ENCODE peak calls at places on chromosomes 5 and 9, in eight cellular contexts. L is endothelial cell; H is ELR; F is stimulated activated naive CD8-positive, alpha-beta T cell treated with anti-CD3 and anti-CD28 coated beads, Interleukin-15, amount 100 ng/mL, for 72 hours; S is dorsolateral prefrontal cortex; N is Right ventricle myocardium superior; T is EH; V is LoVo. E is an unnamed sample.

GRCh38 chr9:110152704-110153374 is 55.1 kb downstream of the C9orf152 start:
- DNase-seq in L (peak; percentile 61), H (peak; percentile 78), F (peak; percentile 29), S (no peak), N (no peak), T (peak; percentile 68), V (peak; percentile 32), E (no peak)

GRCh38 chr9:109172935-109173334 is 5.9 kb upstream of the FRRS1L start:
- DNase-seq in L (no peak), H (no peak), F (no peak), S (no peak), N (no peak), T (no peak), V (no peak), E (no peak)

GRCh38 chr9:94630281-94630680 is 9.0 kb downstream of the FBP1 start:
- DNase-seq in L (no peak), H (no peak), F (no peak), S (no peak), N (no peak), T (no peak), V (no peak), E (no peak)

GRCh38 chr5:61167382-61167781 is 5.1 kb upstream of the SMIM15 start:
- DNase-seq in L (peak; percentile 8), H (peak; percentile 65), F (no peak), S (no peak), N (no peak), T (peak; percentile 55), V (no peak), E (no peak)

GRCh38 chr5:57989378-57989777 is 470.5 kb downstream of the PLK2 start:
- DNase-seq in L (no peak), H (peak; percentile 63), F (no peak), S (no peak), N (no peak), T (peak; percentile 21), V (peak; percentile 19), E (no peak)

GRCh38 chr5:127838661-127839060 is 135.5 kb downstream of the CCDC192 start:
- DNase-seq in L (peak; percentile 18), H (peak; percentile 47), F (no peak), S (no peak), N (no peak), T (peak; percentile 72), V (no peak), E (no peak)

GRCh38 chr9:128412120-128412790 is 8.4 kb upstream of the CERCAM start:
- DNase-seq in L (peak; percentile 94), H (peak; percentile 48), F (peak; percentile 50), S (peak; percentile 89), N (no peak), T (peak; percentile 57), V (peak; percentile 14), E (no peak)

GRCh38 chr5:67578011-67578410 is 381.4 kb upstream of the CD180 start:
- DNase-seq in L (no peak), H (no peak), F (no peak), S (no peak), N (no peak), T (peak; percentile 34), V (no peak), E (no peak)

GRCh38 chr9:112249277-112249676 is 74.2 kb upstream of the SUSD1 start:
- DNase-seq in L (no peak), H (peak; percentile 84), F (no peak), S (no peak), N (no peak), T (peak; percentile 42), V (no peak), E (no peak)

GRCh38 chr9:127921592-127922120 is 4.8 kb upstream of the ST6GALNAC4 start:
- DNase-seq in L (peak; percentile 77), H (peak; percentile 67), F (peak; percentile 81), S (no peak), N (peak; percentile 84), T (peak; percentile 62), V (peak; percentile 71), E (peak; percentile 88)

GRCh38 chr5:180799902-180800801 is 2.5 kb downstream of the MGAT1 start:
- DNase-seq in L (no peak), H (peak; percentile 94), F (no peak), S (no peak), N (no peak), T (peak; percentile 91), V (no peak), E (no peak)

GRCh38 chr5:176735383-176736265 is 74.7 kb upstream of the UNC5A start:
- DNase-seq in L (no peak), H (no peak), F (no peak), S (peak; percentile 63), N (no peak), T (no peak), V (no peak), E (peak; percentile 42)

GRCh38 chr5:98938459-98938858 is 9.7 kb upstream of the CHD1 start:
- DNase-seq in L (no peak), H (peak; percentile 45), F (no peak), S (no peak), N (no peak), T (peak; percentile 49), V (no peak), E (no peak)

GRCh38 chr9:75041041-75041440 is 12.9 kb upstream of the CARNMT1 start:
- DNase-seq in L (no peak), H (no peak), F (no peak), S (no peak), N (no peak), T (no peak), V (no peak), E (no peak)

GRCh38 chr5:180790524-180790923 is 12.1 kb downstream of the MGAT1 start:
- DNase-seq in L (no peak), H (no peak), F (no peak), S (no peak), N (no peak), T (no peak), V (no peak), E (no peak)

GRCh38 chr9:125631391-125632085 is 75.5 kb downstream of the MAPKAP1 start:
- DNase-seq in L (peak; percentile 19), H (peak; percentile 74), F (no peak), S (no peak), N (no peak), T (peak; percentile 69), V (no peak), E (no peak)

GRCh38 chr9:126375386-126375785 is 48.8 kb downstream of the MVB12B start:
- DNase-seq in L (peak; percentile 38), H (peak; percentile 20), F (no peak), S (no peak), N (no peak), T (peak; percentile 59), V (no peak), E (no peak)

GRCh38 chr9:90124961-90125360 is 517.7 kb downstream of the DIRAS2 start:
- DNase-seq in L (no peak), H (no peak), F (no peak), S (no peak), N (no peak), T (peak; percentile 9), V (no peak), E (no peak)

GRCh38 chr9:7963026-7963425 is 163.4 kb upstream of the DMAC1 start:
- DNase-seq in L (no peak), H (no peak), F (no peak), S (no peak), N (no peak), T (no peak), V (no peak), E (no peak)

GRCh38 chr5:64646169-64646568 is 44.1 kb upstream of the SHISAL2B start:
- DNase-seq in L (no peak), H (no peak), F (no peak), S (no peak), N (no peak), T (no peak), V (no peak), E (no peak)

GRCh38 chr5:93589812-93590215 is 6.8 kb downstream of the NR2F1 start:
- DNase-seq in L (no peak), H (no peak), F (no peak), S (no peak), N (no peak), T (no peak), V (no peak), E (no peak)

GRCh38 chr9:107931071-107931715 is 441.6 kb upstream of the KLF4 start:
- DNase-seq in L (no peak), H (no peak), F (no peak), S (no peak), N (no peak), T (no peak), V (no peak), E (no peak)

GRCh38 chr9:99127372-99128132 is 22.6 kb downstream of the TGFBR1 start:
- DNase-seq in L (no peak), H (peak; percentile 82), F (no peak), S (no peak), N (no peak), T (peak; percentile 82), V (no peak), E (no peak)